ENCODE peak calls at places on chromosomes 16 and 17, in four cellular contexts. S is WTC11, T is SK-N-SH, F is H1. A is an unnamed sample.

GRCh38 chr16:71807905-71808592 is 585 bp downstream of the AP1G1 start:
- DNase-seq in S (no peak), T (no peak), F (no peak), A (no peak)

GRCh38 chr16:68470461-68471150 is 22.3 kb upstream of the SMPD3 start:
- DNase-seq in S (no peak), T (no peak), F (no peak), A (no peak)

GRCh38 chr17:48244814-48245213 is 137.2 kb downstream of the SNX11 start:
- DNase-seq in S (no peak), T (no peak), F (no peak), A (peak)

GRCh38 chr17:65261152-65261551 is 124.0 kb downstream of the RGS9 start:
- DNase-seq in S (peak), T (no peak), F (peak), A (no peak)

GRCh38 chr17:21239680-21240374 is 13.4 kb downstream of the NATD1 start:
- DNase-seq in S (peak), T (peak), F (peak), A (peak)

GRCh38 chr17:16106161-16106891 is 106.7 kb downstream of the TTC19 start:
- DNase-seq in S (no peak), T (no peak), F (no peak), A (no peak)

GRCh38 chr16:89115216-89115949 is 21.7 kb downstream of the ACSF3 start:
- DNase-seq in S (no peak), T (no peak), F (no peak), A (peak)

GRCh38 chr17:69012895-69013805 is 47.6 kb downstream of the ABCA9 start:
- DNase-seq in S (no peak), T (no peak), F (no peak), A (peak)

GRCh38 chr17:1110524-1110843 is 69.3 kb downstream of the ABR start:
- DNase-seq in S (no peak), T (no peak), F (peak), A (no peak)

GRCh38 chr16:70736454-70737376 is 50.9 kb upstream of the MTSS2 start:
- DNase-seq in S (no peak), T (no peak), F (no peak), A (no peak)

GRCh38 chr16:70738083-70738977 is 52.5 kb upstream of the MTSS2 start:
- DNase-seq in S (peak), T (peak), F (peak), A (peak)

GRCh38 chr16:70734522-70734921 is 48.7 kb upstream of the MTSS2 start:
- DNase-seq in S (no peak), T (no peak), F (no peak), A (no peak)

GRCh38 chr16:70737377-70738082 is 51.7 kb upstream of the MTSS2 start:
- DNase-seq in S (no peak), T (peak), F (no peak), A (no peak)

GRCh38 chr16:70735141-70735979 is 49.5 kb upstream of the MTSS2 start:
- DNase-seq in S (peak), T (no peak), F (no peak), A (no peak)
- TF ChIP-seq TEAD4 in S (no peak), T (no peak), F (peak), A (no peak)

DNA sequence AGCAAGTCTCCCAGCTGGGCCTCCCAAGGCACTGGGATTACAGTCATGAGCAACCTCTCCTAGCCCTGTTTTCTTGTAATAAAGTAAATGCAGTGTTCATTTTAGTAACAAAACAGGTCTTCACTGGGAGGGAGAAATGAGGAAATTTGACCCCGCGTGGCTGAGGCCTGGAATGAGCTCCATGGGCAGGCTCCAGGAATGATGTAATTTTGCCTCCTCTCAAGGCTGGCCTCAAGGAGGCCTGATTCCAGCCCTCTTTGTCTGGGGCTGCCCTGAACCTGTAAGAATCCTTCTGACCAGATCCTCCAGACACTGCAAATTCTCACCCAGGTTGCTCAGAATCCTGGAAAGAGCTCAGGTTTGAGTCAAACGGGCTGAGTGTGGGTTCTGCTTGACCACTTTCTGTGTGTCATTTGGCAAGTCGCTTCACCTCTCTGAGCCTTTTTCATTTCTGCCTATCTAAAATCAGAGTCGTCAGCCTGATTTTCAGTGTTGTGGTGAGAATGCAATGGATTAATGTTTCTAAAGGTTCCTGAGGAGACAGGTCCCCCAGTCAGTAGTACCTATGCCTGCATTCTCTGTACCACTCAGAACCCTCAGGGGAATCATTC is 57.1 kb downstream of the RAB11FIP4 start:
- DNase-seq in S (no peak), T (no peak), F (no peak), A (no peak)
- TF ChIP-seq TEAD4 in S (no peak), T (no peak), F (no peak), A (no peak)

GRCh38 chr17:76718516-76718915 is 7.8 kb upstream of the MXRA7 start:
- DNase-seq in S (no peak), T (no peak), F (no peak), A (no peak)
- TF ChIP-seq TEAD4 in S (no peak), T (no peak), F (no peak), A (no peak)

GRCh38 chr17:34478244-34478643 is 101.1 kb upstream of the TMEM132E start:
- DNase-seq in S (no peak), T (no peak), F (no peak), A (no peak)
- TF ChIP-seq TEAD4 in S (no peak), T (no peak), F (no peak), A (no peak)

GRCh38 chr16:86876499-86876898 is 298.1 kb downstream of the FOXL1 start:
- DNase-seq in S (no peak), T (no peak), F (no peak), A (no peak)

GRCh38 chr16:86879268-86879667 is 300.9 kb downstream of the FOXL1 start:
- DNase-seq in S (no peak), T (no peak), F (no peak), A (no peak)

GRCh38 chr16:86877835-86878234 is 299.5 kb downstream of the FOXL1 start:
- DNase-seq in S (no peak), T (no peak), F (no peak), A (no peak)

GRCh38 chr16:86878290-86879160 is 300.2 kb downstream of the FOXL1 start:
- DNase-seq in S (no peak), T (no peak), F (no peak), A (no peak)

DNA sequence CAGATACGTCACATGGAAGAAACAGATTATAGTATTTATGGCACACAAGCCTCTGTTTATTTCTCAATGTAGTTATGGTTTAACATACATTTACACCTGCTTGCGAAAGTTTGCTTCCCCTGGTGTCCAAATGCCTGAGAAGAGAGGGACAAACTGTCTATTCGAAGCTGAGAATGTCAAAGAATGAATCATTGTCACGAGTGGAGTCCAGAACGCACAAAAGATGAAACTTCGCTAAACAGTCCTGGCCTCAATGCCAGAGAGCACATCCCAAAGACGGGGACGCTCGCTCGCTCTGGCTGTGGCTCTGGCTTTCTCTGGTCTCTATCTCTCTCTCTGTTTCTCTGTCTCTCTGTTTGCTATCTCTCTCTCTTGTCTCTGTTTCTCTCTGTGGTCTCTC is 298.8 kb downstream of the FOXL1 start:
- DNase-seq in S (no peak), T (no peak), F (no peak), A (no peak)
- TF ChIP-seq TEAD4 in S (no peak), T (no peak), F (no peak), A (no peak)

GRCh38 chr17:49967205-49967604 is 1.8 kb upstream of the DLX4 start:
- DNase-seq in S (no peak), T (no peak), F (no peak), A (no peak)

GRCh38 chr17:49967621-49968379 is 1.2 kb upstream of the DLX4 start:
- DNase-seq in S (no peak), T (no peak), F (no peak), A (no peak)

GRCh38 chr17:49969794-49970389 is 902 bp downstream of the DLX4 start:
- DNase-seq in S (no peak), T (no peak), F (no peak), A (no peak)

GRCh38 chr17:49969134-49969759 is at the start of gene DLX4:
- DNase-seq in S (peak), T (peak), F (peak), A (peak)

GRCh38 chr17:49968380-49969133 is 433 bp upstream of the DLX4 start:
- DNase-seq in S (peak), T (peak), F (peak), A (peak)
- TF ChIP-seq TEAD4 in S (no peak), T (no peak), F (peak), A (peak)

DNA sequence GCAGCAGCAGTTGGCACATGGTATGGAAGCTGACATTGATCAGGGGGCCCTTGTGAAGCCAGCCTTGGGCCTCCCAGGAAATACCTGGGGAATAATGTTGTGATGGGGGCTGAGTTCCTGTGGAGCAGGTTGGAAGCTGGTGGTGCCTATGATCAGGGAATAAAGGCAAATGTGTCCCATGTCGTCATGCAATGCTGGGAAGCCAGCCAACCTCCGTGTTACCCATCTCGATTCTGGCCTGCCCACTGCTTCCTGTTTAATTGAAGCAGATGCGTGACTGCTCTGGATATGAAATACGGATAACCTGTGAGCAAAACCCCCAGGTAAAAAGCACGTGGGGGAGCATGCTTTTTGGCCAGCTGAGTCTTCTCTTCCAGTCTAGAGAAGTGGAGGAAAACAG is 580.4 kb upstream of the HSBP1 start:
- DNase-seq in S (no peak), T (no peak), F (no peak), A (no peak)
- TF ChIP-seq TEAD4 in S (no peak), T (no peak), F (no peak), A (no peak)

GRCh38 chr17:41382396-41382795 is 290 bp upstream of the KRT34 start:
- DNase-seq in S (no peak), T (no peak), F (no peak), A (no peak)
- TF ChIP-seq TEAD4 in S (no peak), T (no peak), F (no peak), A (no peak)

GRCh38 chr17:5264930-5265329 is 17.2 kb upstream of the RABEP1 start:
- DNase-seq in S (no peak), T (no peak), F (no peak), A (no peak)

GRCh38 chr17:5262417-5262816 is 19.7 kb upstream of the RABEP1 start:
- DNase-seq in S (no peak), T (no peak), F (no peak), A (no peak)

GRCh38 chr17:5257124-5257523 is 22.5 kb upstream of the SCIMP start:
- DNase-seq in S (no peak), T (no peak), F (no peak), A (no peak)

GRCh38 chr17:5263441-5263840 is 18.6 kb upstream of the RABEP1 start:
- DNase-seq in S (no peak), T (no peak), F (no peak), A (no peak)

GRCh38 chr17:5260542-5260941 is 21.5 kb upstream of the RABEP1 start:
- DNase-seq in S (no peak), T (no peak), F (no peak), A (no peak)
- TF ChIP-seq TEAD4 in S (no peak), T (no peak), F (no peak), A (no peak)